ENCODE peak calls at places on chromosomes 13 and 19, in four cellular contexts. Y is A549, N is type B pancreatic cell, X is progenitor cell of endocrine pancreas. M is an unnamed sample.

GRCh38 chr13:52432456-52432855 is 18.0 kb downstream of the VPS36 start:
- DNase-seq in X (no peak), Y (no peak), N (no peak), M (no peak)

GRCh38 chr13:54637377-54637776 is 1608.8 kb downstream of the OLFM4 start:
- DNase-seq in X (no peak), N (no peak), Y (no peak), M (no peak)

GRCh38 chr13:30520571-30520970 is 54.8 kb upstream of the HMGB1 start:
- DNase-seq in N (no peak), X (no peak), Y (peak; percentile 20), M (no peak)

GRCh38 chr19:33143897-33144405 is 12.0 kb downstream of the WDR88 start:
- DNase-seq in X (peak; percentile 56), Y (peak; percentile 83), N (no peak), M (peak; percentile 71)

GRCh38 chr13:113808058-113808834 is 49.2 kb downstream of the TMEM255B start:
- DNase-seq in X (no peak), Y (no peak), N (no peak), M (no peak)

GRCh38 chr13:98997738-98998641 is 20.1 kb upstream of the DOCK9 start:
- DNase-seq in X (no peak), Y (peak; percentile 17), N (no peak), M (no peak)

GRCh38 chr13:42047561-42048322 is 706 bp upstream of the DGKH start:
- DNase-seq in Y (peak; percentile 64), N (no peak), X (peak; percentile 15), M (peak; percentile 54)

GRCh38 chr13:37526710-37527446 is 71.7 kb downstream of the POSTN start:
- DNase-seq in X (no peak), N (no peak), Y (no peak), M (no peak)

DNA sequence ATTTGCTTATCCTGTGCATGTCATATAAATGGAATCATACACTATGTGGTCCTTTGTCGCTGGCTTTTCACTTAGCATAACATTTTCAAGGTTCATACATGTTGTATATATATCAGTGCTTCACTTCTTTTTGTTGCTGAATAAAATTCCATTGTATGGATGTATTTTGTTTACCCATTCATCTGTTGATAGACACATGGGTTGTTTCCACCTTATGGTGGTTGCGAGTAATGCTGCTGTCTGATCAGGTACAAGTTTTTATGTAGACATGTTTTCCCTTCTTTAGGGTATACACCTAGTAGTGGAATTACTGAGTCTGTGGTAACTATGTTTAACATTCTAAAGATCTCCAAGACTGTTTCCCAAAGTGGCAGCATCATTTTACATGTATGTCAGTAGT is 102.5 kb downstream of the RNF17 start:
- DNase-seq in X (no peak), Y (no peak), N (no peak), M (no peak)
- TF ChIP-seq CTCF in X (no peak), Y (no peak), N (peak; percentile 39), M (no peak)

GRCh38 chr13:68806125-68806524 is 1301.5 kb upstream of the ATXN8OS start:
- DNase-seq in Y (no peak), X (no peak), N (no peak), M (no peak)

GRCh38 chr13:68808456-68808855 is 1299.2 kb upstream of the ATXN8OS start:
- DNase-seq in N (no peak), Y (no peak), X (no peak), M (no peak)

GRCh38 chr13:68813397-68813796 is 1294.2 kb upstream of the ATXN8OS start:
- DNase-seq in Y (no peak), N (no peak), X (no peak), M (no peak)

DNA sequence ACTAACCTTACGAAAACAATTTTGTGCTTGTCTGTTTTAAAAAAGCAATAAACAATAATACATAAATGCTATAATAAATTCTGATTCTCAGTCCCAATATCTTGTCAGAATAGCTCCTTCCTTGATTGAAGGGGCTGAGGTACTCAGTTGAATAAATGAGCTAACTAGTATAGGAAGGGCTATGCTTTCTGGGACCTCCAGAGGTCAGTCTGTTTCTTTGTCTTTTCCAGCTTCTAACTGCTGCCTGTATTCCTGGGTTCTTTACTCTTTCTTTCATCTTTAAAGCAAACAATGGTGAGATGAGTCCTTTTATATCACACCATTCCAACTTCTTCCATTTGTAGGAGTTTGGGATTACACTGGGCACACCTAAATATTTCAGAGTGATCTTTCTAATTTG is 1297.0 kb upstream of the ATXN8OS start:
- DNase-seq in Y (peak; percentile 2), X (no peak), N (no peak), M (no peak)
- TF ChIP-seq CTCF in Y (no peak), X (peak; percentile 39), N (peak; percentile 41), M (no peak)

GRCh38 chr13:79060216-79060615 is 345.8 kb downstream of the RBM26 start:
- DNase-seq in X (no peak), N (no peak), Y (no peak), M (no peak)
- TF ChIP-seq CTCF in X (peak; percentile 39), N (peak; percentile 63), Y (no peak), M (no peak)

GRCh38 chr13:47611664-47612288 is 389.3 kb downstream of the SUCLA2 start:
- DNase-seq in X (no peak), N (no peak), Y (no peak), M (no peak)
- TF ChIP-seq CTCF in X (peak; percentile 14), N (peak; percentile 66), Y (no peak), M (no peak)

DNA sequence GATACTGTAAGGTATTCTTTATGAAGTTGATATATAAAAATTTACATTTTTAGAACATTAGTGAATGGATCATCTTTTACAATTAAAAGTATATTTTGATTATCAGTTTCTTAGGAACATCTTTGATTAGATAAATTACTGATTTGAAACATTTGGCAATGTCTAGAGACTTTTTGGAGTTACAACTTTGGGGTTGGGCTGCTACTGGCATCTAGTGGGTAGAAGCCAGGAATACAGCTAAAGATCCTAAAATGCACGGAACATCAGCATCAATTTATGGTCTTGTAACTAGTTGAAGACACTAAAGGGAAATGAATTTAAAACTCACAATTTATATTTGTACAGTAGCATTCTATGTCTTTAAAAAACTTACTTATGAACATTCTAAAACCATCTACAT is 19.9 kb downstream of the POMP start:
- DNase-seq in Y (no peak), N (no peak), X (no peak), M (no peak)
- TF ChIP-seq CTCF in Y (no peak), N (no peak), X (peak; percentile 18), M (no peak)

DNA sequence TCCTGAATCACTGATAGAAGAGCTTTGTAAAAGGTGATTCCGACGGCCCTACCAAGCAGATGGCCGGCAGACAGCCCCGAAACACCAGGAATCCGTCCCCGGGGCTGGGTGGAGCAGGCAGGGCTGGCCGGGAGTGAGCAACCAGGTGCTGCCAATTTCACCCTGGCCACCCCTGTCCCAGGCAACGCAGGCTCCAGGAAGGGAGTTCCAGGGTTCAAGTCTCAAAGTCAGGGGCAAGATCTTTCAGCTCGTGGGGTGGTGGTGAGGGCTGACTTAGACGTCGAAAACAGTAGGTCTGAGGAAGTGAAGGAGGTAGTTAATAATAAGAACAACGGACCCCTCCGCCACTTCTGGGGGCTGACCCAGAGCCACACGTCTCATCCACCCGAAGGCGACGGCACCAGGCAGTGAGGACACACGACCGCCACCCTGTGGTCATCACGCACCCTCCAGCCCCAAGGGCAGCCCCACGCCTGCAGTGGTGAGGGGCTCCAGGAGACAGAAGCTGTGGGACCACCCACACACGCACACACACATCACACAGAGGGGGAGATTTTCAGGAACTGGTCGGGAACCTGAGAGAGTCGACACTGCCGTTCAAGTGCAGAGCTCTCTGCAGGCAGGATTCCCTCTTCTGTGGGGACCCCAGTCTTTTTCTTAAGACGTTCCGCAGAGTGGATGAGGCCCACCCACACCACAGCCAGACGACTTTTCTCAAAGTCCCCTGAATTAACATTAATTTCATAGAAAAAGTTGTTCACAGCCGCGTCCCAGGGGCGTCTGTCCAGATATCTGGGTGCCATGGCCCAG is 67.2 kb downstream of the SPACA7 start:
- DNase-seq in X (no peak), Y (no peak), N (no peak), M (peak; percentile 66)
- TF ChIP-seq CTCF in X (no peak), Y (no peak), N (peak; percentile 57), M (no peak)

GRCh38 chr19:4624733-4625362 is 14.5 kb upstream of the TNFAIP8L1 start:
- DNase-seq in Y (peak; percentile 79), N (no peak), X (no peak), M (peak; percentile 30)
- TF ChIP-seq CTCF in Y (peak; percentile 33), N (peak; percentile 44), X (peak; percentile 26), M (no peak)

GRCh38 chr13:24168980-24169379 is 8.5 kb downstream of the SPATA13 start:
- DNase-seq in Y (no peak), X (no peak), N (no peak), M (no peak)
- TF ChIP-seq CTCF in Y (no peak), X (no peak), N (no peak), M (no peak)

DNA sequence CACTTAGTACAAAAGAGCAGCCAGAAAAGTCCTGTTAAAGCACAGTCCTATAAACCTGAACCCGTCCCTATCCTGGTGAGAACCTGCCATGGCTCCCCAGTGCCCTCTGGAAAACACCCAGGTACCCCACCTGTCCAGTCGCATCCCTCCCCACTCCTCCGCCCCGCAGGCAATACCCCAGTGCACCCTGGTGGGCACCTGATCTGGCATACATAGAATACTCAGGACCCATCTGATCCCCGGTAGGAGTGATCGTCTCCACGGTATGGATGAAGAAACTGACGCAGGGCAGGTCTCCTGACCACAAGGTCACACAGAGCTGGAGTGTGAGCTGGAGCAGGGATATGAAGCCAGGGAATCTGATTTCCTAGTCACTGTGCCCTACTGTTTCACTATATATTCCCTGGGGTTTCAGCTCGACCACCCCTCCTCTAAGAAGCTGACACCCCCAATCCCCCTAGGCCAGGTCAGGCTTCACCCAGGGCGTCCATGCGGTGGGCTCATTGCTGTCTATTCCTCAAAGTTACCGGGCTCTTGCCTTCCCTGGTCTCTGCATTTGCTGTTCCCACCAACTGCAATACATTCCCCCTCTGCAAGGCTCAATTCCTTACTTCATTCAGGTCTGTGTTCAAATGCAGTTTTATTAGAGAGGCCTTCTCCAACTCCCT is 12.6 kb downstream of the FBXO46 start:
- DNase-seq in Y (no peak), N (no peak), X (no peak), M (no peak)
- TF ChIP-seq CTCF in Y (no peak), N (no peak), X (no peak), M (no peak)

M was measured in nephron progenitor cell.